ENCODE peak calls at places on chromosomes 11 and 22, in six cellular contexts. Z is fibroblast of the aortic adventitia; A is stimulated activated CD4-positive, alpha-beta T cell treated with anti-CD3 and anti-CD28 coated beads, TNF-alpha, amount 100 ng/mL, for 4 hours; H is Ammon's horn; Q is HL-60; O is IMR-90. Y is an unnamed sample.

GRCh38 chr11:111081021-111081511 is 164.5 kb upstream of the POU2AF2 start:
- DNase-seq in A (no peak), Q (no peak), H (peak; percentile 57), Z (no peak), O (peak; percentile 7), Y (peak; percentile 35)

GRCh38 chr22:28021998-28022660 is 103.1 kb upstream of the PITPNB start:
- DNase-seq in O (no peak), A (no peak), H (no peak), Z (no peak), Q (no peak), Y (no peak)

GRCh38 chr11:70432580-70432979 is 34.3 kb downstream of the CTTN start:
- DNase-seq in Q (no peak), H (no peak), A (no peak), O (no peak), Z (no peak), Y (no peak)

GRCh38 chr11:111303476-111303875 is 5.1 kb downstream of the POU2AF3 start:
- DNase-seq in Z (peak; percentile 53), O (no peak), A (no peak), H (no peak), Q (no peak), Y (no peak)

GRCh38 chr11:121767433-121767832 is 314.7 kb upstream of the SORL1-AS1 start:
- DNase-seq in Q (peak; percentile 47), H (peak; percentile 56), Z (peak; percentile 10), A (no peak), O (peak; percentile 50), Y (peak; percentile 9)

GRCh38 chr11:70201876-70202861 is 927 bp upstream of the FADD start:
- DNase-seq in O (no peak), Z (peak; percentile 47), Q (peak; percentile 69), H (no peak), A (no peak), Y (peak; percentile 81)

GRCh38 chr11:64858467-64859401 is 14.3 kb upstream of the CDC42BPG start:
- DNase-seq in Q (peak; percentile 84), A (no peak), H (no peak), O (no peak), Z (no peak), Y (no peak)

GRCh38 chr11:79066456-79067354 is 374.1 kb downstream of the TENM4 start:
- DNase-seq in O (no peak), A (no peak), Q (no peak), Z (no peak), H (peak; percentile 60), Y (peak; percentile 31)

GRCh38 chr11:121318848-121319834 is 26.6 kb downstream of the SC5D start:
- DNase-seq in H (peak; percentile 83), O (peak; percentile 56), A (no peak), Z (peak; percentile 68), Q (peak; percentile 64), Y (peak; percentile 55)

GRCh38 chr11:98107736-98108135 is 913.0 kb upstream of the CNTN5 start:
- DNase-seq in H (no peak), Z (no peak), A (no peak), O (no peak), Q (no peak), Y (no peak)

GRCh38 chr22:20316844-20317401 is 2.9 kb downstream of the DGCR6L start:
- DNase-seq in Q (peak; percentile 0), A (no peak), H (no peak), O (no peak), Z (no peak), Y (no peak)

GRCh38 chr11:118882489-118882888 is 1.2 kb upstream of the CXCR5 start:
- DNase-seq in Q (peak; percentile 87), H (no peak), Z (no peak), O (no peak), A (no peak), Y (no peak)

GRCh38 chr11:17019231-17019630 is 5.0 kb upstream of the PLEKHA7 start:
- DNase-seq in A (no peak), Q (no peak), Z (no peak), O (no peak), H (no peak), Y (peak; percentile 41)

GRCh38 chr11:103887001-103887680 is 149.3 kb upstream of the DDI1 start:
- DNase-seq in H (peak; percentile 57), Q (no peak), Z (no peak), A (no peak), O (no peak), Y (no peak)

GRCh38 chr11:120376547-120377182 is 40.5 kb downstream of the ARHGEF12 start:
- DNase-seq in Q (no peak), H (no peak), Z (no peak), O (no peak), A (no peak), Y (no peak)

GRCh38 chr22:49418341-49418894 is 409.3 kb downstream of the BRD1 start:
- DNase-seq in O (no peak), H (no peak), Z (no peak), A (no peak), Q (no peak), Y (no peak)

GRCh38 chr11:22458141-22458540 is 120.0 kb downstream of the SLC17A6 start:
- DNase-seq in A (no peak), O (no peak), H (no peak), Q (no peak), Z (no peak), Y (no peak)

GRCh38 chr11:43035011-43035564 is 276.7 kb upstream of the API5 start:
- DNase-seq in Q (no peak), H (peak; percentile 5), A (no peak), O (no peak), Z (no peak), Y (no peak)

GRCh38 chr11:64448599-64449380 is 89.8 kb downstream of the RPS6KA4 start:
- DNase-seq in O (peak; percentile 43), A (peak; percentile 49), Q (peak; percentile 89), Z (peak; percentile 58), H (peak; percentile 86), Y (peak; percentile 43)

GRCh38 chr11:65700377-65700776 is 11.7 kb upstream of the KAT5 start:
- DNase-seq in Z (no peak), H (peak; percentile 25), O (no peak), Q (no peak), A (no peak), Y (no peak)

GRCh38 chr22:49088801-49089791 is 738.6 kb downstream of the BRD1 start:
- DNase-seq in O (no peak), Z (no peak), Q (no peak), H (no peak), A (no peak), Y (no peak)

GRCh38 chr22:28873183-28873964 is 10.0 kb upstream of the ZNRF3 start:
- DNase-seq in H (no peak), O (peak; percentile 22), Z (no peak), Q (no peak), A (no peak), Y (peak; percentile 34)

GRCh38 chr11:19510468-19510867 is 202.2 kb upstream of the NAV2 start:
- DNase-seq in H (no peak), Q (no peak), Z (no peak), A (no peak), O (no peak), Y (no peak)

GRCh38 chr11:68461284-68461861 is 821 bp downstream of the PPP6R3 start:
- DNase-seq in H (no peak), A (no peak), Z (no peak), Q (no peak), O (peak; percentile 17), Y (peak; percentile 35)

GRCh38 chr11:35486446-35486845 is 39.0 kb downstream of the PAMR1 start:
- DNase-seq in Z (no peak), H (no peak), A (no peak), Q (no peak), O (no peak), Y (no peak)

GRCh38 chr11:117900720-117901440 is 24.4 kb upstream of the FXYD6 start:
- DNase-seq in O (no peak), Q (no peak), Z (no peak), A (no peak), H (no peak), Y (no peak)

GRCh38 chr22:47143249-47143938 is 380.9 kb downstream of the TBC1D22A start:
- DNase-seq in Z (no peak), Q (no peak), H (no peak), O (no peak), A (no peak), Y (no peak)

GRCh38 chr11:128610765-128611617 is 23.6 kb upstream of the ETS1 start:
- DNase-seq in H (no peak), Q (peak; percentile 38), Z (no peak), O (no peak), A (no peak), Y (no peak)

GRCh38 chr22:37068859-37069258 is 17.3 kb downstream of the KCTD17 start:
- DNase-seq in Q (no peak), H (no peak), O (no peak), A (no peak), Z (no peak), Y (no peak)

GRCh38 chr22:24594569-24595120 is 1.8 kb upstream of the LRRC75B start:
- DNase-seq in Z (no peak), Q (no peak), H (no peak), O (no peak), A (no peak), Y (no peak)

GRCh38 chr11:73195191-73196007 is 22.7 kb upstream of the P2RY2 start:
- DNase-seq in Z (no peak), A (no peak), H (no peak), O (no peak), Q (no peak), Y (peak; percentile 55)

GRCh38 chr22:47839586-47840245 is 1077.3 kb downstream of the TBC1D22A start:
- DNase-seq in Q (no peak), H (no peak), Z (no peak), A (no peak), O (no peak), Y (no peak)

GRCh38 chr11:47127213-47127612 is 49.5 kb downstream of the ARFGAP2 start:
- DNase-seq in Z (no peak), Q (no peak), O (no peak), H (no peak), A (no peak), Y (no peak)

GRCh38 chr11:11407065-11407737 is 54.2 kb upstream of the CSNK2A3 start:
- DNase-seq in Q (peak; percentile 67), A (no peak), H (no peak), Z (no peak), O (no peak), Y (peak; percentile 4)

GRCh38 chr11:69705901-69706787 is 2.3 kb upstream of the FGF19 start:
- DNase-seq in Q (no peak), A (no peak), H (no peak), Z (no peak), O (no peak), Y (no peak)

GRCh38 chr11:100719362-100719761 is 32.3 kb downstream of the ARHGAP42 start:
- DNase-seq in O (peak; percentile 42), H (peak; percentile 32), Q (no peak), Z (peak; percentile 8), A (no peak), Y (peak; percentile 39)

GRCh38 chr22:49965291-49966040 is 4.9 kb downstream of the PIM3 start:
- DNase-seq in O (no peak), Q (no peak), H (peak; percentile 1), Z (no peak), A (no peak), Y (no peak)

GRCh38 chr22:40210814-40211213 is 33.1 kb downstream of the TNRC6B start:
- DNase-seq in Q (peak; percentile 36), A (no peak), H (peak; percentile 27), O (no peak), Z (no peak), Y (no peak)

GRCh38 chr11:91244921-91245320 is 979.7 kb upstream of the FAT3 start:
- DNase-seq in Q (no peak), A (no peak), O (no peak), Z (no peak), H (no peak), Y (no peak)

GRCh38 chr11:15493066-15493465 is 378.3 kb downstream of the INSC start:
- DNase-seq in Q (no peak), H (no peak), A (no peak), Z (no peak), O (peak; percentile 2), Y (peak; percentile 58)